ENCODE peak calls at places on chromosomes 2 and 18, in five cellular contexts. V is OCI-LY7, U is RWPE2, H is heart left ventricle, Q is kidney. X is an unnamed sample. For H3K36me3, the result is how much of the 10 kb centered on the place peaks cover.

GRCh38 chr2:126029316-126029715 is 626.6 kb upstream of the GYPC start:
- DNase-seq in H (no peak), U (no peak), Q (no peak), V (no peak), X (no peak)

GRCh38 chr2:145027073-145027459 is 507.1 kb upstream of the ZEB2 start:
- DNase-seq in H (no peak), V (no peak), Q (no peak), U (no peak), X (no peak)

GRCh38 chr2:192500550-192501200 is 305.9 kb upstream of the TMEFF2 start:
- DNase-seq in H (no peak), Q (no peak), U (peak), V (no peak), X (peak)

GRCh38 chr2:69505710-69506109 is 68.5 kb upstream of the NFU1 start:
- DNase-seq in H (no peak), U (no peak), Q (no peak), V (no peak), X (no peak)

GRCh38 chr2:227462972-227463931 is 8.7 kb upstream of the AGFG1 start:
- DNase-seq in Q (no peak), H (no peak), V (no peak), U (no peak), X (no peak)

GRCh38 chr2:65379168-65379672 is 53.2 kb downstream of the SPRED2 start:
- DNase-seq in H (no peak), V (no peak), U (no peak), Q (no peak), X (no peak)

GRCh38 chr2:68774569-68775271 is 40.1 kb downstream of the ARHGAP25 start:
- DNase-seq in H (peak), U (no peak), V (peak), Q (peak), X (peak)

GRCh38 chr18:417495-417894 is 83.0 kb downstream of the COLEC12 start:
- DNase-seq in U (no peak), Q (no peak), H (no peak), V (no peak), X (no peak)

GRCh38 chr2:39837856-39838453 is 58.9 kb upstream of the THUMPD2 start:
- DNase-seq in V (peak), H (no peak), Q (no peak), U (no peak), X (peak)

GRCh38 chr2:118014492-118014824 is 588 bp upstream of the CCDC93 start:
- DNase-seq in U (no peak), V (no peak), H (no peak), Q (no peak), X (no peak)

GRCh38 chr18:46190667-46191066 is 86.5 kb downstream of the HAUS1 start:
- DNase-seq in H (no peak), U (no peak), V (no peak), Q (no peak), X (no peak)

GRCh38 chr2:24439280-24439970 is 51.6 kb upstream of the NCOA1 start:
- DNase-seq in Q (no peak), H (no peak), V (no peak), U (no peak), X (no peak)

GRCh38 chr2:45930396-45930792 is 278.9 kb downstream of the PRKCE start:
- DNase-seq in Q (no peak), U (no peak), V (no peak), H (no peak), X (peak)

GRCh38 chr2:42102606-42103450 is 55.0 kb downstream of the PKDCC start:
- DNase-seq in V (no peak), H (peak), U (no peak), Q (peak), X (no peak)

GRCh38 chr2:72824224-72824842 is 1.5 kb downstream of the EXOC6B start:
- DNase-seq in H (no peak), Q (no peak), U (no peak), V (no peak), X (peak)

GRCh38 chr2:236503100-236503499 is 66.5 kb upstream of the ACKR3 start:
- DNase-seq in Q (no peak), H (no peak), U (no peak), V (peak), X (no peak)

GRCh38 chr2:188314314-188315054 is 22.8 kb downstream of the GULP1 start:
- DNase-seq in Q (no peak), H (no peak), U (no peak), V (no peak), X (no peak)

GRCh38 chr2:190607657-190608357 is 41.1 kb upstream of the NAB1 start:
- DNase-seq in H (no peak), U (peak), V (no peak), Q (no peak), X (no peak)

GRCh38 chr2:143431316-143431715 is 302.1 kb downstream of the ARHGAP15 start:
- DNase-seq in V (no peak), Q (no peak), H (no peak), U (no peak), X (no peak)

GRCh38 chr18:58863539-58864145 is 1.0 kb upstream of the ZNF532 start:
- DNase-seq in H (peak), U (no peak), Q (peak), V (peak), X (peak)

GRCh38 chr2:198615972-198616371 is 811.6 kb downstream of the PLCL1 start:
- DNase-seq in H (no peak), U (no peak), Q (no peak), V (peak), X (peak)

GRCh38 chr2:71358931-71359671 is 27.5 kb downstream of the ZNF638 start:
- DNase-seq in U (no peak), Q (no peak), H (no peak), V (no peak), X (no peak)

GRCh38 chr2:178331474-178332431 is 119.2 kb downstream of the PRKRA start:
- DNase-seq in V (no peak), H (no peak), U (no peak), Q (no peak), X (no peak)

GRCh38 chr2:138600732-138601437 is 99.3 kb downstream of the SPOPL start:
- DNase-seq in H (no peak), Q (no peak), V (no peak), U (no peak), X (no peak)

GRCh38 chr2:191581003-191581402 is 96.9 kb upstream of the NABP1 start:
- DNase-seq in H (no peak), Q (no peak), V (no peak), U (no peak), X (no peak)

GRCh38 chr2:42104621-42105020 is 56.8 kb downstream of the PKDCC start:
- DNase-seq in V (peak), U (no peak), H (no peak), Q (no peak), X (no peak)

GRCh38 chr2:50620783-50621182 is 411.1 kb downstream of the NRXN1 start:
- DNase-seq in U (no peak), Q (no peak), H (no peak), V (no peak), X (no peak)

GRCh38 chr2:164719996-164720941 is 99.0 kb upstream of the GRB14 start:
- DNase-seq in Q (no peak), V (no peak), U (no peak), H (no peak), X (no peak)
- H3K27ac ChIP-seq in Q (no peak), V (no peak), U (peak), H (no peak), X (no peak)

GRCh38 chr2:159225025-159226016 is 61.2 kb downstream of the WDSUB1 start:
- DNase-seq in U (no peak), H (peak), V (no peak), Q (no peak), X (no peak)
- H3K36me3 ChIP-seq in U (half or more), H (half or more), V (under half), Q (under half), X (under half)

GRCh38 chr2:241063093-241063551 is 39.0 kb downstream of the MTERF4 start:
- DNase-seq in H (no peak), U (no peak), Q (peak), V (no peak), X (no peak)

GRCh38 chr2:241063587-241063986 is 38.5 kb downstream of the MTERF4 start:
- DNase-seq in U (no peak), H (no peak), Q (peak), V (no peak), X (no peak)

GRCh38 chr2:241065355-241065803 is 36.7 kb downstream of the MTERF4 start:
- DNase-seq in Q (peak), U (no peak), H (no peak), V (no peak), X (no peak)

GRCh38 chr2:241064802-241065354 is 37.2 kb downstream of the MTERF4 start:
- DNase-seq in V (no peak), U (no peak), H (no peak), Q (peak), X (no peak)

DNA sequence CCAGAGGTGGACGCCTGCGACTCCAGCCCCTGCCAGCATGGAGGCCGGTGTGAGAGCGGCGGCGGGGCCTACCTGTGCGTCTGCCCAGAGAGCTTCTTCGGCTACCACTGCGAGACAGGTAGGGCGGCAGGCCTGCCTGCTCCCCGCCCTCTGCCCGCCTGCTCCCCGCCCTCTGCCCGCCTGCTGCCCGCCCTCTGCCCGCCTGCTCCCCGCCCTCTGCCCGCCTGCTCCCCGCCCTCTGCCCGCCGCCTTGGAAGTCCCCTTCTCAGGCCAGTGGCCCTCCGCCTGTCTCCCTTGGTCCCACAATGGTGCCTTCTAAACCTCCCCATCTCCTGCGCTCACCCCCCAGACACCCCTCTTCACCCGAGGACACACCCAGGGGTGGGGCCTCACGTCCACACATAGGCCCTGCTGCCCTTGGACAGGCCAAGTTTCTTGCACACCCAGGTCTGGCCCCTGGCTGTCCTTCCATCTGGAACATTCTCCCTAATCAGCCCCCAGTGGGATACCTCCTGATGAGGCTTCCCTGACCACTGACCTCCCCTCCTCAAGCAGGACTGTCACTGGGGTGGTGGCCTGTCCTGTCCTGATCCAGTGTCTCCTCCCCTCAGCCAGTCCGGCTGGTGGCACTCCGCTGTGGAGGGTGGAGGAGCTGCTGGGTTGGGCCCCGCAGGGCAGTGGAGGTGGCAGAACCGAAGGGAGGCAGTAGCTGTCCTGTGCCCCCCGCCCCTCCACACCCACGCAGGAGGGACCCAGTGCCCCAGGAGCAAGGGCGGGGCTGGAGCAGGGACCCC is 37.9 kb downstream of the MTERF4 start:
- DNase-seq in U (no peak), Q (peak), V (no peak), H (no peak), X (peak)
- H3K4me3 ChIP-seq in U (peak), Q (no peak), V (no peak), H (no peak), X (no peak)

DNA sequence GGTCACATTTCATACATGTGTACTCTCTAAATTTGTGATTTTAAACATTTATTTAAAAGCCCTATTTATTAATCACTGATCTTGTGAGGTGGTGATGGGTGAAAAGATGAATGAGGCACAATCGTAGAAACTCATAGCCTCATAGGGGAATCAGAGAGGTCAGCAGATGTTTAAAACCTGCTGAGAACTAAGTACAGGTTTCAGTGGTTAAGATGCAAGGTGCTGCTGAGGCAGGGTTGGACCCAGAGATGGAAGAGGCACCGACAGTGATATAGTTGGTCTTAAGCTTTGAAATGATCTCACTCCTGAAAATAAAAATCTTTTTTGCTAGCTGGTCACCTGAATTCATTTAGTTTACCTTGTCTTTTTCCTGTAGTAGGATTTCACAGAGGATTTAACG is 49.6 kb downstream of the LINC00305 start:
- DNase-seq in H (no peak), U (no peak), V (peak), Q (no peak), X (no peak)
- H3K27ac ChIP-seq in H (no peak), U (no peak), V (no peak), Q (no peak), X (no peak)

GRCh38 chr2:60499082-60499429 is 54.4 kb downstream of the BCL11A start:
- DNase-seq in Q (no peak), U (no peak), V (no peak), H (no peak), X (no peak)
- H3K36me3 ChIP-seq in Q (under half), U (under half), V (half or more), H (under half), X (under half)

DNA sequence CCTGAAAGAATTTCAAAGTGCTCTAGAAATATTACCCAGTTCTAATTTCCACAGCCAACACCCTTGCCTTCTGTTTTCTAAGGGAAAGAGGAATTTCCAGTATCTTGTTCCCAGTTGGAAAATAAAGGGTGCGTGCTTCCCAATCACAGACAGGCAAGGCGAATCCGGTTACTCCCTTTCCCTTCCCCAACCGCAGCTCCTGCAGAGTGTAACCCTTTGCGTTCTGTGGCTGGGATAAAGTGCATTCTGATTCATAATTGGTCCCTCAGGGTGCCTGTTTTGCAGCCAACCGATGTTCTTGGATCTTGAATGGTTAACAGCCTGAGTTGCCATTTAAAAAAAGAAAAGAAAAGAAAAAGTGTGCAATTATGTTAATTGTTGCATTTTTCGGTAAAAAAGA is 40.6 kb upstream of the PGAP1 start:
- DNase-seq in V (no peak), U (no peak), H (no peak), Q (no peak), X (peak)
- H3K4me3 ChIP-seq in V (no peak), U (no peak), H (peak), Q (peak), X (peak)

GRCh38 chr18:35716169-35716831 is 134.8 kb downstream of the GALNT1 start:
- DNase-seq in Q (no peak), V (no peak), H (no peak), U (no peak), X (no peak)
- H3K27ac ChIP-seq in Q (no peak), V (no peak), H (no peak), U (no peak), X (no peak)

GRCh38 chr18:22069916-22070315 is 99.5 kb upstream of the GATA6 start:
- DNase-seq in H (no peak), Q (no peak), U (no peak), V (no peak), X (no peak)

GRCh38 chr18:22073411-22073810 is 96.0 kb upstream of the GATA6 start:
- DNase-seq in V (no peak), U (no peak), Q (no peak), H (no peak), X (peak)

GRCh38 chr18:22074343-22075070 is 94.9 kb upstream of the GATA6 start:
- DNase-seq in U (no peak), Q (no peak), H (no peak), V (no peak), X (peak)
- H3K36me3 ChIP-seq in U (under half), Q (under half), H (under half), V (under half), X (under half)

GRCh38 chr2:113067681-113068080 is at the start of gene IL1F10:
- DNase-seq in U (no peak), H (no peak), Q (no peak), V (no peak), X (no peak)
- H3K4me3 ChIP-seq in U (no peak), H (no peak), Q (no peak), V (no peak), X (no peak)

X was measured in small intestine.